ENCODE peak calls at places on chromosomes 5 and 9, in nine cellular contexts. One of them, this sample, is unnamed.

GRCh38 chr5:128538249-128539037 is 398 bp upstream of the FBN2 start:
- DNase-seq in Right ventricle myocardium superior: peak
- DNase-seq in heart right ventricle: peak
- DNase-seq in NCI-H2107: no peak
- DNase-seq in HTR-8/SVneo: peak
- DNase-seq in heart left ventricle: peak
- DNase-seq in fibroblast of mammary gland: peak
- DNase-seq in stimulated activated CD4-positive, alpha-beta T cell treated with anti-CD3 and anti-CD28 coated beads, Interleukin-1b, Interleukin-23, amount 100 ng/mL, for 4 hours: no peak
- DNase-seq in Caco-2: no peak
- DNase-seq in this sample: no peak

GRCh38 chr5:134554319-134555222 is 29.1 kb downstream of the JADE2 start:
- DNase-seq in Right ventricle myocardium superior: peak
- DNase-seq in heart right ventricle: peak
- DNase-seq in NCI-H2107: no peak
- DNase-seq in HTR-8/SVneo: peak
- DNase-seq in heart left ventricle: peak
- DNase-seq in fibroblast of mammary gland: peak
- DNase-seq in stimulated activated CD4-positive, alpha-beta T cell treated with anti-CD3 and anti-CD28 coated beads, Interleukin-1b, Interleukin-23, amount 100 ng/mL, for 4 hours: peak
- DNase-seq in Caco-2: no peak
- DNase-seq in this sample: no peak

GRCh38 chr5:57176350-57176857 is 2.5 kb downstream of the GPBP1 start:
- DNase-seq in Right ventricle myocardium superior: no peak
- DNase-seq in heart right ventricle: no peak
- DNase-seq in NCI-H2107: no peak
- DNase-seq in HTR-8/SVneo: no peak
- DNase-seq in heart left ventricle: no peak
- DNase-seq in fibroblast of mammary gland: peak
- DNase-seq in stimulated activated CD4-positive, alpha-beta T cell treated with anti-CD3 and anti-CD28 coated beads, Interleukin-1b, Interleukin-23, amount 100 ng/mL, for 4 hours: no peak
- DNase-seq in Caco-2: no peak
- DNase-seq in this sample: no peak

GRCh38 chr5:122154910-122155309 is 25.6 kb downstream of the ZNF474 start:
- DNase-seq in Right ventricle myocardium superior: no peak
- DNase-seq in heart right ventricle: no peak
- DNase-seq in NCI-H2107: no peak
- DNase-seq in HTR-8/SVneo: no peak
- DNase-seq in heart left ventricle: no peak
- DNase-seq in fibroblast of mammary gland: peak
- DNase-seq in stimulated activated CD4-positive, alpha-beta T cell treated with anti-CD3 and anti-CD28 coated beads, Interleukin-1b, Interleukin-23, amount 100 ng/mL, for 4 hours: no peak
- DNase-seq in Caco-2: no peak
- DNase-seq in this sample: no peak

GRCh38 chr5:25975881-25976280 is 1062.5 kb downstream of the CDH9 start:
- DNase-seq in Right ventricle myocardium superior: no peak
- DNase-seq in heart right ventricle: no peak
- DNase-seq in NCI-H2107: no peak
- DNase-seq in HTR-8/SVneo: no peak
- DNase-seq in heart left ventricle: no peak
- DNase-seq in fibroblast of mammary gland: no peak
- DNase-seq in stimulated activated CD4-positive, alpha-beta T cell treated with anti-CD3 and anti-CD28 coated beads, Interleukin-1b, Interleukin-23, amount 100 ng/mL, for 4 hours: no peak
- DNase-seq in Caco-2: no peak
- DNase-seq in this sample: no peak

GRCh38 chr5:67192719-67193464 is 3.7 kb downstream of the CD180 start:
- DNase-seq in Right ventricle myocardium superior: no peak
- DNase-seq in heart right ventricle: no peak
- DNase-seq in NCI-H2107: no peak
- DNase-seq in HTR-8/SVneo: no peak
- DNase-seq in heart left ventricle: no peak
- DNase-seq in fibroblast of mammary gland: no peak
- DNase-seq in stimulated activated CD4-positive, alpha-beta T cell treated with anti-CD3 and anti-CD28 coated beads, Interleukin-1b, Interleukin-23, amount 100 ng/mL, for 4 hours: no peak
- DNase-seq in Caco-2: no peak
- DNase-seq in this sample: no peak

GRCh38 chr5:56422060-56422762 is 189.1 kb upstream of the ANKRD55 start:
- DNase-seq in Right ventricle myocardium superior: no peak
- DNase-seq in heart right ventricle: no peak
- DNase-seq in NCI-H2107: no peak
- DNase-seq in HTR-8/SVneo: no peak
- DNase-seq in heart left ventricle: no peak
- DNase-seq in fibroblast of mammary gland: no peak
- DNase-seq in stimulated activated CD4-positive, alpha-beta T cell treated with anti-CD3 and anti-CD28 coated beads, Interleukin-1b, Interleukin-23, amount 100 ng/mL, for 4 hours: no peak
- DNase-seq in Caco-2: peak
- DNase-seq in this sample: no peak

GRCh38 chr9:128912270-128912853 is 8.4 kb upstream of the PHYHD1 start:
- DNase-seq in Right ventricle myocardium superior: no peak
- DNase-seq in heart right ventricle: no peak
- DNase-seq in NCI-H2107: no peak
- DNase-seq in HTR-8/SVneo: peak
- DNase-seq in heart left ventricle: no peak
- DNase-seq in fibroblast of mammary gland: peak
- DNase-seq in stimulated activated CD4-positive, alpha-beta T cell treated with anti-CD3 and anti-CD28 coated beads, Interleukin-1b, Interleukin-23, amount 100 ng/mL, for 4 hours: no peak
- DNase-seq in Caco-2: peak
- DNase-seq in this sample: no peak

GRCh38 chr9:26131891-26132290 is 453.6 kb upstream of the TUSC1 start:
- DNase-seq in Right ventricle myocardium superior: no peak
- DNase-seq in heart right ventricle: no peak
- DNase-seq in NCI-H2107: no peak
- DNase-seq in HTR-8/SVneo: no peak
- DNase-seq in heart left ventricle: no peak
- DNase-seq in fibroblast of mammary gland: peak
- DNase-seq in stimulated activated CD4-positive, alpha-beta T cell treated with anti-CD3 and anti-CD28 coated beads, Interleukin-1b, Interleukin-23, amount 100 ng/mL, for 4 hours: no peak
- DNase-seq in Caco-2: no peak
- DNase-seq in this sample: no peak

GRCh38 chr9:131017067-131017466 is 8.1 kb downstream of the LAMC3 start:
- DNase-seq in Right ventricle myocardium superior: no peak
- DNase-seq in heart right ventricle: no peak
- DNase-seq in NCI-H2107: no peak
- DNase-seq in HTR-8/SVneo: no peak
- DNase-seq in heart left ventricle: no peak
- DNase-seq in fibroblast of mammary gland: no peak
- DNase-seq in stimulated activated CD4-positive, alpha-beta T cell treated with anti-CD3 and anti-CD28 coated beads, Interleukin-1b, Interleukin-23, amount 100 ng/mL, for 4 hours: no peak
- DNase-seq in Caco-2: no peak
- DNase-seq in this sample: no peak

GRCh38 chr9:13587581-13587980 is 308.1 kb upstream of the MPDZ start:
- DNase-seq in Right ventricle myocardium superior: no peak
- DNase-seq in heart right ventricle: no peak
- DNase-seq in NCI-H2107: no peak
- DNase-seq in HTR-8/SVneo: no peak
- DNase-seq in heart left ventricle: no peak
- DNase-seq in fibroblast of mammary gland: no peak
- DNase-seq in stimulated activated CD4-positive, alpha-beta T cell treated with anti-CD3 and anti-CD28 coated beads, Interleukin-1b, Interleukin-23, amount 100 ng/mL, for 4 hours: no peak
- DNase-seq in Caco-2: no peak
- DNase-seq in this sample: no peak

GRCh38 chr9:32879335-32879734 is 96.0 kb downstream of the TMEM215 start:
- DNase-seq in Right ventricle myocardium superior: no peak
- DNase-seq in heart right ventricle: no peak
- DNase-seq in NCI-H2107: no peak
- DNase-seq in HTR-8/SVneo: no peak
- DNase-seq in heart left ventricle: no peak
- DNase-seq in fibroblast of mammary gland: no peak
- DNase-seq in stimulated activated CD4-positive, alpha-beta T cell treated with anti-CD3 and anti-CD28 coated beads, Interleukin-1b, Interleukin-23, amount 100 ng/mL, for 4 hours: no peak
- DNase-seq in Caco-2: no peak
- DNase-seq in this sample: no peak

GRCh38 chr5:172617817-172618216 is 23.2 kb upstream of the NEURL1B start:
- DNase-seq in Right ventricle myocardium superior: peak
- DNase-seq in heart right ventricle: no peak
- DNase-seq in NCI-H2107: no peak
- DNase-seq in HTR-8/SVneo: no peak
- DNase-seq in heart left ventricle: no peak
- DNase-seq in fibroblast of mammary gland: no peak
- DNase-seq in stimulated activated CD4-positive, alpha-beta T cell treated with anti-CD3 and anti-CD28 coated beads, Interleukin-1b, Interleukin-23, amount 100 ng/mL, for 4 hours: no peak
- DNase-seq in Caco-2: no peak
- DNase-seq in this sample: no peak

GRCh38 chr5:89260254-89260653 is 377.3 kb upstream of the MEF2C start:
- DNase-seq in Right ventricle myocardium superior: no peak
- DNase-seq in heart right ventricle: no peak
- DNase-seq in NCI-H2107: no peak
- DNase-seq in HTR-8/SVneo: no peak
- DNase-seq in heart left ventricle: no peak
- DNase-seq in fibroblast of mammary gland: peak
- DNase-seq in stimulated activated CD4-positive, alpha-beta T cell treated with anti-CD3 and anti-CD28 coated beads, Interleukin-1b, Interleukin-23, amount 100 ng/mL, for 4 hours: no peak
- DNase-seq in Caco-2: no peak
- DNase-seq in this sample: no peak

GRCh38 chr5:137598341-137598740 is 99.2 kb upstream of the SPOCK1 start:
- DNase-seq in Right ventricle myocardium superior: no peak
- DNase-seq in heart right ventricle: no peak
- DNase-seq in NCI-H2107: no peak
- DNase-seq in HTR-8/SVneo: no peak
- DNase-seq in heart left ventricle: no peak
- DNase-seq in fibroblast of mammary gland: no peak
- DNase-seq in stimulated activated CD4-positive, alpha-beta T cell treated with anti-CD3 and anti-CD28 coated beads, Interleukin-1b, Interleukin-23, amount 100 ng/mL, for 4 hours: no peak
- DNase-seq in Caco-2: no peak
- DNase-seq in this sample: no peak

GRCh38 chr5:5351288-5352089 is 71.0 kb upstream of the ICE1 start:
- DNase-seq in Right ventricle myocardium superior: no peak
- DNase-seq in heart right ventricle: no peak
- DNase-seq in NCI-H2107: no peak
- DNase-seq in HTR-8/SVneo: peak
- DNase-seq in heart left ventricle: no peak
- DNase-seq in fibroblast of mammary gland: peak
- DNase-seq in stimulated activated CD4-positive, alpha-beta T cell treated with anti-CD3 and anti-CD28 coated beads, Interleukin-1b, Interleukin-23, amount 100 ng/mL, for 4 hours: no peak
- DNase-seq in Caco-2: no peak
- DNase-seq in this sample: no peak

GRCh38 chr9:75775966-75776691 is 114.3 kb upstream of the PCSK5 start:
- DNase-seq in Right ventricle myocardium superior: no peak
- DNase-seq in heart right ventricle: no peak
- DNase-seq in NCI-H2107: no peak
- DNase-seq in HTR-8/SVneo: no peak
- DNase-seq in heart left ventricle: no peak
- DNase-seq in fibroblast of mammary gland: no peak
- DNase-seq in stimulated activated CD4-positive, alpha-beta T cell treated with anti-CD3 and anti-CD28 coated beads, Interleukin-1b, Interleukin-23, amount 100 ng/mL, for 4 hours: no peak
- DNase-seq in Caco-2: no peak
- DNase-seq in this sample: no peak

GRCh38 chr5:84306617-84307016 is 78.1 kb downstream of the EDIL3 start:
- DNase-seq in Right ventricle myocardium superior: no peak
- DNase-seq in heart right ventricle: no peak
- DNase-seq in NCI-H2107: no peak
- DNase-seq in HTR-8/SVneo: no peak
- DNase-seq in heart left ventricle: no peak
- DNase-seq in fibroblast of mammary gland: no peak
- DNase-seq in stimulated activated CD4-positive, alpha-beta T cell treated with anti-CD3 and anti-CD28 coated beads, Interleukin-1b, Interleukin-23, amount 100 ng/mL, for 4 hours: no peak
- DNase-seq in Caco-2: no peak
- DNase-seq in this sample: no peak

GRCh38 chr5:132067451-132067850 is 6.1 kb upstream of the CSF2 start:
- DNase-seq in Right ventricle myocardium superior: no peak
- DNase-seq in heart right ventricle: no peak
- DNase-seq in NCI-H2107: no peak
- DNase-seq in HTR-8/SVneo: no peak
- DNase-seq in heart left ventricle: no peak
- DNase-seq in fibroblast of mammary gland: no peak
- DNase-seq in stimulated activated CD4-positive, alpha-beta T cell treated with anti-CD3 and anti-CD28 coated beads, Interleukin-1b, Interleukin-23, amount 100 ng/mL, for 4 hours: no peak
- DNase-seq in Caco-2: no peak
- DNase-seq in this sample: no peak

GRCh38 chr5:131649160-131649559 is 14.1 kb upstream of the RAPGEF6 start:
- DNase-seq in Right ventricle myocardium superior: no peak
- DNase-seq in heart right ventricle: no peak
- DNase-seq in NCI-H2107: no peak
- DNase-seq in HTR-8/SVneo: no peak
- DNase-seq in heart left ventricle: no peak
- DNase-seq in fibroblast of mammary gland: peak
- DNase-seq in stimulated activated CD4-positive, alpha-beta T cell treated with anti-CD3 and anti-CD28 coated beads, Interleukin-1b, Interleukin-23, amount 100 ng/mL, for 4 hours: no peak
- DNase-seq in Caco-2: no peak
- DNase-seq in this sample: no peak

GRCh38 chr5:54007822-54008777 is 302.3 kb downstream of the ARL15 start:
- DNase-seq in Right ventricle myocardium superior: no peak
- DNase-seq in heart right ventricle: no peak
- DNase-seq in NCI-H2107: no peak
- DNase-seq in HTR-8/SVneo: no peak
- DNase-seq in heart left ventricle: no peak
- DNase-seq in fibroblast of mammary gland: peak
- DNase-seq in stimulated activated CD4-positive, alpha-beta T cell treated with anti-CD3 and anti-CD28 coated beads, Interleukin-1b, Interleukin-23, amount 100 ng/mL, for 4 hours: no peak
- DNase-seq in Caco-2: peak
- DNase-seq in this sample: no peak

GRCh38 chr9:105072476-105072875 is 144.5 kb upstream of the ABCA1 start:
- DNase-seq in Right ventricle myocardium superior: no peak
- DNase-seq in heart right ventricle: no peak
- DNase-seq in NCI-H2107: no peak
- DNase-seq in HTR-8/SVneo: no peak
- DNase-seq in heart left ventricle: no peak
- DNase-seq in fibroblast of mammary gland: no peak
- DNase-seq in stimulated activated CD4-positive, alpha-beta T cell treated with anti-CD3 and anti-CD28 coated beads, Interleukin-1b, Interleukin-23, amount 100 ng/mL, for 4 hours: no peak
- DNase-seq in Caco-2: no peak
- DNase-seq in this sample: no peak

GRCh38 chr5:34563951-34564705 is 92.0 kb upstream of the RAI14 start:
- DNase-seq in Right ventricle myocardium superior: no peak
- DNase-seq in heart right ventricle: peak
- DNase-seq in NCI-H2107: no peak
- DNase-seq in HTR-8/SVneo: no peak
- DNase-seq in heart left ventricle: peak
- DNase-seq in fibroblast of mammary gland: peak
- DNase-seq in stimulated activated CD4-positive, alpha-beta T cell treated with anti-CD3 and anti-CD28 coated beads, Interleukin-1b, Interleukin-23, amount 100 ng/mL, for 4 hours: no peak
- DNase-seq in Caco-2: no peak
- DNase-seq in this sample: no peak

GRCh38 chr9:81592890-81593271 is 96.5 kb downstream of the TLE1 start:
- DNase-seq in Right ventricle myocardium superior: peak
- DNase-seq in heart right ventricle: peak
- DNase-seq in NCI-H2107: no peak
- DNase-seq in HTR-8/SVneo: no peak
- DNase-seq in heart left ventricle: peak
- DNase-seq in fibroblast of mammary gland: no peak
- DNase-seq in stimulated activated CD4-positive, alpha-beta T cell treated with anti-CD3 and anti-CD28 coated beads, Interleukin-1b, Interleukin-23, amount 100 ng/mL, for 4 hours: no peak
- DNase-seq in Caco-2: no peak
- DNase-seq in this sample: no peak

GRCh38 chr5:160434022-160434531 is 12.4 kb downstream of the PTTG1 start:
- DNase-seq in Right ventricle myocardium superior: no peak
- DNase-seq in heart right ventricle: no peak
- DNase-seq in NCI-H2107: peak
- DNase-seq in HTR-8/SVneo: no peak
- DNase-seq in heart left ventricle: no peak
- DNase-seq in fibroblast of mammary gland: no peak
- DNase-seq in stimulated activated CD4-positive, alpha-beta T cell treated with anti-CD3 and anti-CD28 coated beads, Interleukin-1b, Interleukin-23, amount 100 ng/mL, for 4 hours: no peak
- DNase-seq in Caco-2: no peak
- DNase-seq in this sample: peak

GRCh38 chr5:180084638-180085561 is 13.3 kb upstream of the RNF130 start:
- DNase-seq in Right ventricle myocardium superior: no peak
- DNase-seq in heart right ventricle: no peak
- DNase-seq in NCI-H2107: no peak
- DNase-seq in HTR-8/SVneo: no peak
- DNase-seq in heart left ventricle: no peak
- DNase-seq in fibroblast of mammary gland: no peak
- DNase-seq in stimulated activated CD4-positive, alpha-beta T cell treated with anti-CD3 and anti-CD28 coated beads, Interleukin-1b, Interleukin-23, amount 100 ng/mL, for 4 hours: no peak
- DNase-seq in Caco-2: peak
- DNase-seq in this sample: no peak

GRCh38 chr9:104227108-104227507 is 133.0 kb downstream of the SMC2 start:
- DNase-seq in Right ventricle myocardium superior: no peak
- DNase-seq in heart right ventricle: no peak
- DNase-seq in NCI-H2107: no peak
- DNase-seq in HTR-8/SVneo: peak
- DNase-seq in heart left ventricle: no peak
- DNase-seq in fibroblast of mammary gland: peak
- DNase-seq in stimulated activated CD4-positive, alpha-beta T cell treated with anti-CD3 and anti-CD28 coated beads, Interleukin-1b, Interleukin-23, amount 100 ng/mL, for 4 hours: no peak
- DNase-seq in Caco-2: no peak
- DNase-seq in this sample: no peak

GRCh38 chr5:69213513-69214215 is 21.0 kb upstream of the CDK7 start:
- DNase-seq in Right ventricle myocardium superior: no peak
- DNase-seq in heart right ventricle: no peak
- DNase-seq in NCI-H2107: no peak
- DNase-seq in HTR-8/SVneo: no peak
- DNase-seq in heart left ventricle: no peak
- DNase-seq in fibroblast of mammary gland: peak
- DNase-seq in stimulated activated CD4-positive, alpha-beta T cell treated with anti-CD3 and anti-CD28 coated beads, Interleukin-1b, Interleukin-23, amount 100 ng/mL, for 4 hours: no peak
- DNase-seq in Caco-2: no peak
- DNase-seq in this sample: no peak

GRCh38 chr9:79395691-79396558 is 175.8 kb upstream of the TLE4 start:
- DNase-seq in Right ventricle myocardium superior: no peak
- DNase-seq in heart right ventricle: no peak
- DNase-seq in NCI-H2107: no peak
- DNase-seq in HTR-8/SVneo: no peak
- DNase-seq in heart left ventricle: no peak
- DNase-seq in fibroblast of mammary gland: no peak
- DNase-seq in stimulated activated CD4-positive, alpha-beta T cell treated with anti-CD3 and anti-CD28 coated beads, Interleukin-1b, Interleukin-23, amount 100 ng/mL, for 4 hours: no peak
- DNase-seq in Caco-2: no peak
- DNase-seq in this sample: no peak

GRCh38 chr5:155728146-155728856 is 598.7 kb upstream of the SGCD start:
- DNase-seq in Right ventricle myocardium superior: peak
- DNase-seq in heart right ventricle: peak
- DNase-seq in NCI-H2107: no peak
- DNase-seq in HTR-8/SVneo: no peak
- DNase-seq in heart left ventricle: peak
- DNase-seq in fibroblast of mammary gland: peak
- DNase-seq in stimulated activated CD4-positive, alpha-beta T cell treated with anti-CD3 and anti-CD28 coated beads, Interleukin-1b, Interleukin-23, amount 100 ng/mL, for 4 hours: no peak
- DNase-seq in Caco-2: no peak
- DNase-seq in this sample: no peak

This sample was measured in NCI-H1048.